ENCODE peak calls at places on chromosomes 12 and 14, in eight cellular contexts. A, Y, Z, M, R, T, O and B are unnamed samples.

GRCh38 chr12:84276215-84276614 is 636.4 kb downstream of the SLC6A15 start:
- DNase-seq in R (no peak), A (no peak), T (no peak), O (no peak), Y (peak; percentile 7), Z (no peak), M (no peak), B (no peak)

GRCh38 chr12:113766133-113766879 is 199.8 kb downstream of the RBM19 start:
- DNase-seq in M (no peak), O (no peak), Y (peak; percentile 77), T (no peak), A (no peak), R (peak; percentile 87), Z (no peak), B (no peak)

GRCh38 chr14:42930058-42930457 is 1323.4 kb downstream of the LRFN5 start:
- DNase-seq in M (peak; percentile 69), A (no peak), Z (no peak), Y (no peak), O (no peak), T (no peak), R (no peak), B (no peak)

GRCh38 chr14:94681300-94682060 is 69.3 kb downstream of the SERPINA3 start:
- DNase-seq in Z (peak; percentile 78), T (peak; percentile 14), R (peak; percentile 78), A (peak; percentile 47), M (no peak), Y (peak; percentile 59), O (peak; percentile 74), B (no peak)

GRCh38 chr12:12333980-12334709 is 15.9 kb downstream of the MANSC1 start:
- DNase-seq in T (peak; percentile 67), A (peak; percentile 66), Y (peak; percentile 80), R (peak; percentile 53), M (peak; percentile 48), O (peak; percentile 47), Z (peak; percentile 70), B (no peak)

GRCh38 chr12:94712852-94713545 is 62.6 kb upstream of the TMCC3 start:
- DNase-seq in Z (no peak), R (no peak), Y (peak; percentile 23), T (no peak), A (no peak), M (no peak), O (no peak), B (no peak)

GRCh38 chr12:93892431-93893210 is 215.4 kb downstream of the CRADD start:
- DNase-seq in R (no peak), O (no peak), Y (no peak), T (no peak), A (no peak), Z (no peak), M (no peak), B (no peak)

GRCh38 chr14:64233791-64234190 is 60.4 kb downstream of the ESR2 start:
- DNase-seq in A (no peak), M (peak; percentile 24), T (no peak), Z (no peak), O (no peak), Y (no peak), R (no peak), B (no peak)

GRCh38 chr12:16950041-16950677 is 344.2 kb upstream of the LMO3 start:
- DNase-seq in Z (no peak), O (no peak), R (no peak), T (no peak), Y (no peak), A (no peak), M (no peak), B (no peak)

GRCh38 chr12:116601524-116601923 is 42.3 kb downstream of the MAP1LC3B2 start:
- DNase-seq in Y (no peak), Z (peak; percentile 61), T (peak; percentile 26), A (peak; percentile 31), O (no peak), R (no peak), M (peak; percentile 49), B (no peak)

GRCh38 chr12:5870183-5870582 is 74.9 kb downstream of the ANO2 start:
- DNase-seq in R (no peak), A (no peak), O (no peak), Z (no peak), Y (no peak), T (no peak), M (no peak), B (no peak)

GRCh38 chr12:101299931-101300330 is 20.0 kb downstream of the UTP20 start:
- DNase-seq in R (peak; percentile 7), O (peak; percentile 21), Y (no peak), A (no peak), Z (peak; percentile 14), M (no peak), T (no peak), B (no peak)

GRCh38 chr12:88993655-88994054 is 358.6 kb downstream of the DUSP6 start:
- DNase-seq in O (peak; percentile 63), Y (peak; percentile 19), M (peak; percentile 68), R (peak; percentile 36), T (peak; percentile 84), A (no peak), Z (peak; percentile 77), B (no peak)

GRCh38 chr12:124921200-124922008 is 7.0 kb upstream of the UBC start:
- DNase-seq in R (peak; percentile 65), M (peak; percentile 72), T (peak; percentile 72), A (peak; percentile 27), Z (peak; percentile 63), O (no peak), Y (peak; percentile 41), B (no peak)

GRCh38 chr12:32419520-32419960 is 20.2 kb downstream of the FGD4 start:
- DNase-seq in O (no peak), T (no peak), R (no peak), M (peak; percentile 35), A (no peak), Z (peak; percentile 77), Y (no peak), B (no peak)

GRCh38 chr12:100675432-100675831 is 101.9 kb downstream of the GAS2L3 start:
- DNase-seq in O (no peak), R (no peak), Y (peak; percentile 40), Z (peak; percentile 66), M (peak; percentile 64), A (no peak), T (peak; percentile 85), B (no peak)

GRCh38 chr14:66662374-66662773 is 154.4 kb downstream of the GPHN start:
- DNase-seq in T (peak; percentile 41), A (no peak), R (peak; percentile 10), Z (peak; percentile 33), Y (no peak), O (no peak), M (peak; percentile 18), B (no peak)

GRCh38 chr12:128190052-128190451 is 76.9 kb upstream of the TMEM132C start:
- DNase-seq in T (no peak), R (no peak), Z (no peak), A (no peak), Y (no peak), O (no peak), M (no peak), B (no peak)

GRCh38 chr12:9039397-9039977 is 50.1 kb downstream of the KLRG1 start:
- DNase-seq in A (peak; percentile 39), R (peak; percentile 47), M (peak; percentile 64), Z (peak; percentile 69), O (peak; percentile 18), T (peak; percentile 63), Y (peak; percentile 69), B (no peak)

GRCh38 chr12:67299526-67299925 is 30.4 kb downstream of the CAND1 start:
- DNase-seq in O (no peak), Z (no peak), R (no peak), T (no peak), M (no peak), Y (no peak), A (no peak), B (no peak)

GRCh38 chr12:67302162-67302561 is 33.0 kb downstream of the CAND1 start:
- DNase-seq in O (no peak), M (no peak), Z (no peak), A (no peak), Y (no peak), R (no peak), T (no peak), B (no peak)

GRCh38 chr12:67305544-67305943 is 36.4 kb downstream of the CAND1 start:
- DNase-seq in M (no peak), Y (no peak), O (no peak), T (no peak), Z (no peak), A (no peak), R (no peak), B (no peak)

GRCh38 chr12:67299936-67300335 is 30.8 kb downstream of the CAND1 start:
- DNase-seq in Y (no peak), M (no peak), A (no peak), R (no peak), Z (no peak), O (no peak), T (no peak), B (no peak)
- H2AFZ ChIP-seq in Y (no peak overlapping the region), M (no peak overlapping the region), A (no peak overlapping the region), R (no peak overlapping the region), Z (no peak overlapping the region), O (no peak overlapping the region), T (no peak overlapping the region), B (no peak overlapping the region)

GRCh38 chr14:35112641-35113040 is 9.1 kb downstream of the PPP2R3C start:
- DNase-seq in Y (no peak), T (no peak), A (no peak), M (no peak), Z (no peak), O (no peak), R (no peak), B (no peak)
- H3K27ac ChIP-seq in Y (no peak overlapping the region), T (no peak overlapping the region), A (no peak overlapping the region), M (no peak overlapping the region), Z (no peak overlapping the region), O (no peak overlapping the region), R (no peak overlapping the region), B (no peak overlapping the region)

DNA sequence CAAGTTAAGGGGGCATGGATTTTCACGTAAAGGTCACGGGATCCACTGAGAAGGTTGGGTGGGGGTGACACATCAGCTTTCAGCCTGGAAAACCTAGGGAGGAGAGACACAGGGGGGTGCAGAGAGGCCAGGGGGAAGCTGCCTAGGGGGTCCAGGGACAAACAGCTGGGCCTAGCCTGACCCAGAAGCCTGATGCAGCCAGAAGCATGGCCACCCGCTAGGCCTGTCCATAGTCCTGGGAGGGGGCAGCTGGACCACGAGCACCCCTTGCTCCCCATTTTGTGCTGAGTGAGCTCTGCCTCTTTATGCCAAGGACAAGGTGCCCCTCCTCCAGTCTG is 322.7 kb upstream of the RTL1 start:
- DNase-seq in M (no peak), O (no peak), Y (no peak), T (no peak), Z (no peak), A (no peak), R (no peak), B (no peak)
- H3K4me3 ChIP-seq in M (no peak overlapping the region), O (no peak overlapping the region), Y (no peak overlapping the region), T (no peak overlapping the region), Z (no peak overlapping the region), A (no peak overlapping the region), R (no peak overlapping the region), B (no peak overlapping the region)

DNA sequence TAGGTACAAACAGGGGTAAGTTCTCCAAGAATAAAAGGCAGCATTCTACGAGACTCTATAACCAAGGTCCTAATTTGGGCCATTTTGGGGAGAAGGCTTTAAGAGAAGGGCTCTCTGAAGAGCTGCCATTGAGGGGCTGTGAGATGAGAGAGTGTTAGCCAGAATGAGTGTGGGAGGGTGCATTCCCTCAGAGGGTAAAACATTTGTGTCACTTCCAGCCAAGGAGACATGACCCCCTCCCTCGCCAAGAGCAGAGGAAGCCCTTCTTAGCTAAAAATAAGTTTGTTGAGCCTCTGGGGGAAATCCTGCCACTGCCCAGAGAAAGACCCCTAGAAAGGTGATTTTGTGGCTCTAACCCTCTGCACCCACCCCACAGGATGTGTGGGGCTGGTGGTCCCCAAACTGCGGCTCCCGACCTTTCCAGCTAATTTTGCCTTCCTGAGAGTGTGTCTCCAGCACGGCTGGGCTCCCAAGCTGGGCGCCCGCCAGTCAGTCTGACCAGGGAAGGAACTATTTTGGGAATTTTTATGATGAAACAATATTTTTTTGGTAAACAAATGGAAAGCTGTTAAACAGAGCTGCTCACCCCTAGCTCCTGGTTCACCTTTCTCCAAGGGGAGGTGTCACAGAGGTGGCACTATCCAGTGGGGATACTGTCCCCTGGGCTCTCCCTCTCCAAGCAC is 65.9 kb upstream of the JDP2 start:
- DNase-seq in T (no peak), Z (peak; percentile 73), Y (no peak), O (no peak), R (no peak), M (no peak), A (no peak), B (no peak)
- H2AFZ ChIP-seq in T (no peak overlapping the region), Z (no peak overlapping the region), Y (no peak overlapping the region), O (no peak overlapping the region), R (no peak overlapping the region), M (no peak overlapping the region), A (no peak overlapping the region), B (no peak overlapping the region)